ENCODE peak calls at places on chromosomes 1 and 21, in four cellular contexts. One of them, this sample, is unnamed.

GRCh38 chr1:18630511-18631495 is at the start of gene PAX7:
- DNase-seq in choroid plexus epithelial cell: no peak
- DNase-seq in fibroblast of mammary gland: no peak
- DNase-seq in lower leg skin: no peak
- DNase-seq in this sample: no peak

GRCh38 chr1:216466162-216466801 is 43.0 kb upstream of the USH2A start:
- DNase-seq in choroid plexus epithelial cell: no peak
- DNase-seq in fibroblast of mammary gland: no peak
- DNase-seq in lower leg skin: no peak
- DNase-seq in this sample: no peak

GRCh38 chr1:205270764-205271163 is 43.0 kb downstream of the TMCC2 start:
- DNase-seq in choroid plexus epithelial cell: peak
- DNase-seq in fibroblast of mammary gland: peak
- DNase-seq in lower leg skin: no peak
- DNase-seq in this sample: no peak

GRCh38 chr1:38120552-38121230 is 74.1 kb upstream of the POU3F1 start:
- DNase-seq in choroid plexus epithelial cell: no peak
- DNase-seq in fibroblast of mammary gland: no peak
- DNase-seq in lower leg skin: no peak
- DNase-seq in this sample: no peak

GRCh38 chr1:22889213-22889827 is 83.3 kb downstream of the LACTBL1 start:
- DNase-seq in choroid plexus epithelial cell: peak
- DNase-seq in fibroblast of mammary gland: peak
- DNase-seq in lower leg skin: no peak
- DNase-seq in this sample: no peak

GRCh38 chr1:152502496-152503180 is 8.0 kb upstream of the LCE5A start:
- DNase-seq in choroid plexus epithelial cell: no peak
- DNase-seq in fibroblast of mammary gland: peak
- DNase-seq in lower leg skin: peak
- DNase-seq in this sample: no peak

GRCh38 chr1:40301066-40301465 is 16.0 kb downstream of the COL9A2 start:
- DNase-seq in choroid plexus epithelial cell: no peak
- DNase-seq in fibroblast of mammary gland: no peak
- DNase-seq in lower leg skin: no peak
- DNase-seq in this sample: no peak

GRCh38 chr1:40316595-40317393 is at the start of gene COL9A2:
- DNase-seq in choroid plexus epithelial cell: no peak
- DNase-seq in fibroblast of mammary gland: no peak
- DNase-seq in lower leg skin: no peak
- DNase-seq in this sample: no peak

GRCh38 chr1:224499204-224499603 is 64.6 kb upstream of the WDR26 start:
- DNase-seq in choroid plexus epithelial cell: no peak
- DNase-seq in fibroblast of mammary gland: peak
- DNase-seq in lower leg skin: no peak
- DNase-seq in this sample: no peak

GRCh38 chr1:235946570-235946981 is 79.9 kb upstream of the LYST start:
- DNase-seq in choroid plexus epithelial cell: peak
- DNase-seq in fibroblast of mammary gland: peak
- DNase-seq in lower leg skin: no peak
- DNase-seq in this sample: peak

GRCh38 chr1:214658785-214659184 is 55.8 kb downstream of the CENPF start:
- DNase-seq in choroid plexus epithelial cell: peak
- DNase-seq in fibroblast of mammary gland: peak
- DNase-seq in lower leg skin: no peak
- DNase-seq in this sample: no peak

GRCh38 chr1:204871405-204872037 is 859 bp downstream of the NFASC start:
- DNase-seq in choroid plexus epithelial cell: no peak
- DNase-seq in fibroblast of mammary gland: no peak
- DNase-seq in lower leg skin: no peak
- DNase-seq in this sample: no peak

GRCh38 chr1:213983589-213984386 is 4.0 kb upstream of the PROX1 start:
- DNase-seq in choroid plexus epithelial cell: no peak
- DNase-seq in fibroblast of mammary gland: no peak
- DNase-seq in lower leg skin: no peak
- DNase-seq in this sample: no peak

GRCh38 chr1:1852619-1853414 is 38.1 kb downstream of the GNB1 start:
- DNase-seq in choroid plexus epithelial cell: no peak
- DNase-seq in fibroblast of mammary gland: no peak
- DNase-seq in lower leg skin: no peak
- DNase-seq in this sample: no peak

GRCh38 chr1:49556676-49557234 is 467.0 kb downstream of the AGBL4 start:
- DNase-seq in choroid plexus epithelial cell: no peak
- DNase-seq in fibroblast of mammary gland: no peak
- DNase-seq in lower leg skin: no peak
- DNase-seq in this sample: no peak

GRCh38 chr1:42306977-42307376 is 28.1 kb downstream of the FOXJ3 start:
- DNase-seq in choroid plexus epithelial cell: no peak
- DNase-seq in fibroblast of mammary gland: no peak
- DNase-seq in lower leg skin: no peak
- DNase-seq in this sample: no peak

GRCh38 chr1:23598424-23598823 is 39.1 kb upstream of the ID3 start:
- DNase-seq in choroid plexus epithelial cell: no peak
- DNase-seq in fibroblast of mammary gland: no peak
- DNase-seq in lower leg skin: no peak
- DNase-seq in this sample: no peak

GRCh38 chr21:44601596-44602473 is 1.4 kb downstream of the KRTAP10-7 start:
- DNase-seq in choroid plexus epithelial cell: no peak
- DNase-seq in fibroblast of mammary gland: no peak
- DNase-seq in lower leg skin: no peak
- DNase-seq in this sample: no peak

GRCh38 chr21:37000381-37000780 is 6.1 kb upstream of the RIPPLY3 start:
- DNase-seq in choroid plexus epithelial cell: peak
- DNase-seq in fibroblast of mammary gland: no peak
- DNase-seq in lower leg skin: no peak
- DNase-seq in this sample: no peak

GRCh38 chr1:14924012-14924452 is 229.5 kb upstream of the TMEM51 start:
- DNase-seq in choroid plexus epithelial cell: peak
- DNase-seq in fibroblast of mammary gland: peak
- DNase-seq in lower leg skin: no peak
- DNase-seq in this sample: no peak

GRCh38 chr1:22709227-22709626 is 1.4 kb upstream of the EPHB2 start:
- DNase-seq in choroid plexus epithelial cell: no peak
- DNase-seq in fibroblast of mammary gland: no peak
- DNase-seq in lower leg skin: no peak
- DNase-seq in this sample: no peak

GRCh38 chr1:44084998-44085675 is 33.5 kb upstream of the KLF17 start:
- DNase-seq in choroid plexus epithelial cell: peak
- DNase-seq in fibroblast of mammary gland: peak
- DNase-seq in lower leg skin: no peak
- DNase-seq in this sample: peak

GRCh38 chr1:229623225-229623624 is 2.7 kb downstream of the TAF5L start:
- DNase-seq in choroid plexus epithelial cell: no peak
- DNase-seq in fibroblast of mammary gland: no peak
- DNase-seq in lower leg skin: no peak
- DNase-seq in this sample: no peak

GRCh38 chr1:38052750-38053415 is 6.3 kb upstream of the POU3F1 start:
- DNase-seq in choroid plexus epithelial cell: no peak
- DNase-seq in fibroblast of mammary gland: no peak
- DNase-seq in lower leg skin: no peak
- DNase-seq in this sample: no peak

GRCh38 chr1:50080904-50081586 is 27.7 kb upstream of the ELAVL4 start:
- DNase-seq in choroid plexus epithelial cell: peak
- DNase-seq in fibroblast of mammary gland: no peak
- DNase-seq in lower leg skin: no peak
- DNase-seq in this sample: no peak

GRCh38 chr1:202959276-202959620 is 1.1 kb upstream of the ADIPOR1 start:
- DNase-seq in choroid plexus epithelial cell: peak
- DNase-seq in fibroblast of mammary gland: peak
- DNase-seq in lower leg skin: no peak
- DNase-seq in this sample: no peak

GRCh38 chr1:152050886-152051764 is 14.3 kb upstream of the S100A11 start:
- DNase-seq in choroid plexus epithelial cell: no peak
- DNase-seq in fibroblast of mammary gland: peak
- DNase-seq in lower leg skin: no peak
- DNase-seq in this sample: no peak

GRCh38 chr1:173554089-173554488 is 48.8 kb downstream of the SLC9C2 start:
- DNase-seq in choroid plexus epithelial cell: no peak
- DNase-seq in fibroblast of mammary gland: no peak
- DNase-seq in lower leg skin: no peak
- DNase-seq in this sample: no peak

GRCh38 chr1:76006234-76006633 is 68.3 kb upstream of the ST6GALNAC3 start:
- DNase-seq in choroid plexus epithelial cell: peak
- DNase-seq in fibroblast of mammary gland: peak
- DNase-seq in lower leg skin: peak
- DNase-seq in this sample: peak

GRCh38 chr1:59329412-59330053 is 32.6 kb downstream of the FGGY start:
- DNase-seq in choroid plexus epithelial cell: no peak
- DNase-seq in fibroblast of mammary gland: no peak
- DNase-seq in lower leg skin: peak
- DNase-seq in this sample: no peak
- H3K4me3 ChIP-seq in choroid plexus epithelial cell: no peak
- H3K4me3 ChIP-seq in fibroblast of mammary gland: no peak
- H3K4me3 ChIP-seq in lower leg skin: no peak
- H3K4me3 ChIP-seq in this sample: no peak

DNA sequence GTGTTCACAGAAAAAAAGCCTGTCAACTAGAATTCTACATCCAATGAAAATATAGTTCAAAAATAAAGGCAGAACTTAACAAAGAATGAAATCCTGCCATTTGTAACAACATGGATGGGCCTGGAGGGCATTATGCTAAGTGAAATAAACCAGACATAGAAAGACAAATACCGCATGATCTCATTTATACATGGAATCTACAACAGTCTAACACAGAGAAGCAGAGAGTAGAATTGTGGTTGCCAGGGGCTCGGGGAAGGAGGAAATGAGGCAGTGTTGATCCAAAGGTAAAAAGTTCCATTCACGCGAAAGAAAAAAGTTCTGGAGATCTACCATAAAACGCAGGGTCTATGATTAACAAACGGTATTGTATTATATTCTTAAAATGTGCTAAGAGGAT is 282.6 kb downstream of the MRPL39 start:
- DNase-seq in choroid plexus epithelial cell: no peak
- DNase-seq in fibroblast of mammary gland: no peak
- DNase-seq in lower leg skin: no peak
- DNase-seq in this sample: no peak
- H3K4me3 ChIP-seq in choroid plexus epithelial cell: no peak
- H3K4me3 ChIP-seq in fibroblast of mammary gland: no peak
- H3K4me3 ChIP-seq in lower leg skin: no peak
- H3K4me3 ChIP-seq in this sample: no peak

GRCh38 chr1:97634758-97635157 is 286.1 kb downstream of the DPYD start:
- DNase-seq in choroid plexus epithelial cell: no peak
- DNase-seq in fibroblast of mammary gland: no peak
- DNase-seq in lower leg skin: no peak
- DNase-seq in this sample: no peak

GRCh38 chr1:97630281-97630680 is 290.6 kb downstream of the DPYD start:
- DNase-seq in choroid plexus epithelial cell: no peak
- DNase-seq in fibroblast of mammary gland: no peak
- DNase-seq in lower leg skin: no peak
- DNase-seq in this sample: no peak

GRCh38 chr1:97632075-97632474 is 288.8 kb downstream of the DPYD start:
- DNase-seq in choroid plexus epithelial cell: peak
- DNase-seq in fibroblast of mammary gland: peak
- DNase-seq in lower leg skin: no peak
- DNase-seq in this sample: peak

GRCh38 chr1:97632776-97633175 is 288.1 kb downstream of the DPYD start:
- DNase-seq in choroid plexus epithelial cell: peak
- DNase-seq in fibroblast of mammary gland: peak
- DNase-seq in lower leg skin: no peak
- DNase-seq in this sample: no peak

GRCh38 chr1:97630968-97631367 is 289.9 kb downstream of the DPYD start:
- DNase-seq in choroid plexus epithelial cell: peak
- DNase-seq in fibroblast of mammary gland: no peak
- DNase-seq in lower leg skin: no peak
- DNase-seq in this sample: no peak
- H3K4me3 ChIP-seq in choroid plexus epithelial cell: no peak
- H3K4me3 ChIP-seq in fibroblast of mammary gland: no peak
- H3K4me3 ChIP-seq in lower leg skin: no peak
- H3K4me3 ChIP-seq in this sample: no peak

GRCh38 chr1:153778051-153778823 is 3.0 kb downstream of the SLC27A3 start:
- DNase-seq in choroid plexus epithelial cell: no peak
- DNase-seq in fibroblast of mammary gland: no peak
- DNase-seq in lower leg skin: no peak
- DNase-seq in this sample: no peak

GRCh38 chr1:153778824-153779519 is 3.8 kb downstream of the SLC27A3 start:
- DNase-seq in choroid plexus epithelial cell: no peak
- DNase-seq in fibroblast of mammary gland: no peak
- DNase-seq in lower leg skin: no peak
- DNase-seq in this sample: no peak

GRCh38 chr1:153776971-153777370 is 1.8 kb downstream of the SLC27A3 start:
- DNase-seq in choroid plexus epithelial cell: no peak
- DNase-seq in fibroblast of mammary gland: no peak
- DNase-seq in lower leg skin: no peak
- DNase-seq in this sample: no peak

GRCh38 chr1:153776352-153776751 is 1.1 kb downstream of the SLC27A3 start:
- DNase-seq in choroid plexus epithelial cell: no peak
- DNase-seq in fibroblast of mammary gland: no peak
- DNase-seq in lower leg skin: no peak
- DNase-seq in this sample: no peak

GRCh38 chr1:153777648-153778047 is 2.4 kb downstream of the SLC27A3 start:
- DNase-seq in choroid plexus epithelial cell: no peak
- DNase-seq in fibroblast of mammary gland: peak
- DNase-seq in lower leg skin: no peak
- DNase-seq in this sample: no peak
- H3K4me3 ChIP-seq in choroid plexus epithelial cell: no peak
- H3K4me3 ChIP-seq in fibroblast of mammary gland: no peak
- H3K4me3 ChIP-seq in lower leg skin: no peak
- H3K4me3 ChIP-seq in this sample: no peak

GRCh38 chr1:68232354-68233148 is at the start of gene WLS:
- DNase-seq in choroid plexus epithelial cell: peak
- DNase-seq in fibroblast of mammary gland: peak
- DNase-seq in lower leg skin: peak
- DNase-seq in this sample: peak

GRCh38 chr1:68229927-68230812 is 2.2 kb downstream of the WLS start:
- DNase-seq in choroid plexus epithelial cell: peak
- DNase-seq in fibroblast of mammary gland: peak
- DNase-seq in lower leg skin: no peak
- DNase-seq in this sample: no peak

GRCh38 chr1:68230901-68231626 is 1.3 kb downstream of the WLS start:
- DNase-seq in choroid plexus epithelial cell: no peak
- DNase-seq in fibroblast of mammary gland: no peak
- DNase-seq in lower leg skin: peak
- DNase-seq in this sample: no peak

GRCh38 chr1:68233202-68233601 is 879 bp upstream of the WLS start:
- DNase-seq in choroid plexus epithelial cell: no peak
- DNase-seq in fibroblast of mammary gland: no peak
- DNase-seq in lower leg skin: no peak
- DNase-seq in this sample: no peak

DNA sequence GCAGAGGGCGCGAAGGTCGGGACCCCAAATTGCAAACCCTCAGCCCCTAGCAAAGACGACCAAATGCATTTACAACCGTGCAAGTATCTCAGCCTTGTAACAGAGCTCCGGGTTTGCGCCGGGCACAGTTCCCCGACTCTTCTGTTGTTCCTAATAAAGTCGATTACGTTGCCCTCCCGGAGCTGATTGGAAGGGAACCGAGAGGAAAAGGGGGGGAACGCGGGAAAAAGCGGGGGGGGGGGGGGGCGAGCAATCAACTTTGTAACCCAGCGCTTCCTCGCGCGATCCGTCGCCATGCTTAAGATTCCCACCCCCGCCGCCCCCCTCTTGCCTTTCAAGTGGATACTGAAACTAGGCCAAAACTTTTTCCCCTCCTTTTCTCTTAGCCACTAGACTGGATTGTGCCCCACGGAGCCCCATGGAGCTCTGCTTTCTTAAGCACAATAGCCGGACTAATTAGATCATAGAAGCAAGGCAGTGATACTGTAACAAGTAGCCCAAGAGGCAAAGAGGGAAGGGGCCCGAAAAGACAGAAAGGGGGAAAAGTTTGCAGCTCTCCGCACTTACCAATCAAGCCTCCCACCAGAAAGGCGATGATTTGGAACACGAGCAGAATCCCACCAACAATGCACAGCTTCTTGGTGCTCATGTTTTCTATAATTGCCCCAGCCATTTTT is 558 bp downstream of the WLS start:
- DNase-seq in choroid plexus epithelial cell: peak
- DNase-seq in fibroblast of mammary gland: peak
- DNase-seq in lower leg skin: peak
- DNase-seq in this sample: peak
- H3K4me3 ChIP-seq in choroid plexus epithelial cell: peak
- H3K4me3 ChIP-seq in fibroblast of mammary gland: peak
- H3K4me3 ChIP-seq in lower leg skin: peak
- H3K4me3 ChIP-seq in this sample: peak